ENCODE peak calls at places on chromosome 10, in eight cellular contexts. H, C, X, K, S, T, A and I are unnamed samples.

GRCh38 chr10:9239298-9239697 is 1184.8 kb downstream of the GATA3 start:
- DNase-seq in H (no peak), X (no peak), S (no peak), A (no peak), K (no peak), C (peak), T (no peak), I (peak)

GRCh38 chr10:33117816-33118215 is 159.8 kb upstream of the ITGB1 start:
- DNase-seq in S (no peak), X (no peak), H (no peak), T (no peak), A (no peak), C (no peak), K (no peak), I (no peak)

GRCh38 chr10:56880541-56880940 is 519.5 kb upstream of the ZWINT start:
- DNase-seq in H (no peak), T (no peak), S (no peak), K (no peak), C (no peak), A (no peak), X (no peak), I (no peak)

GRCh38 chr10:110268442-110268841 is 36.3 kb downstream of the SMNDC1 start:
- DNase-seq in A (peak), S (no peak), T (no peak), H (no peak), C (no peak), K (no peak), X (no peak), I (no peak)

GRCh38 chr10:93342346-93342745 is 139.8 kb downstream of the MYOF start:
- DNase-seq in X (no peak), A (no peak), T (no peak), H (no peak), C (no peak), K (no peak), S (no peak), I (no peak)

GRCh38 chr10:88911121-88911520 is 31.1 kb downstream of the STAMBPL1 start:
- DNase-seq in S (no peak), C (no peak), X (no peak), A (no peak), T (peak), K (no peak), H (no peak), I (no peak)

GRCh38 chr10:98038333-98038732 is 7.9 kb upstream of the CRTAC1 start:
- DNase-seq in K (no peak), C (peak), A (no peak), H (no peak), T (no peak), S (no peak), X (no peak), I (no peak)

GRCh38 chr10:74432841-74433594 is 282.0 kb downstream of the ADK start:
- DNase-seq in S (no peak), H (no peak), A (peak), X (no peak), K (no peak), C (peak), T (peak), I (peak)

GRCh38 chr10:79023489-79024162 is 45.1 kb upstream of the ZMIZ1 start:
- DNase-seq in X (no peak), C (no peak), S (no peak), T (no peak), A (peak), K (no peak), H (no peak), I (no peak)

GRCh38 chr10:70478191-70479160 is at the start of gene PALD1:
- DNase-seq in C (peak), T (peak), S (no peak), H (peak), A (peak), K (no peak), X (peak), I (peak)

GRCh38 chr10:16992611-16993119 is 136.9 kb downstream of the CUBN start:
- DNase-seq in X (no peak), T (no peak), S (no peak), A (peak), H (no peak), K (no peak), C (no peak), I (no peak)

GRCh38 chr10:10803273-10803672 is 214.4 kb upstream of the CELF2 start:
- DNase-seq in K (no peak), T (no peak), A (no peak), S (no peak), C (no peak), X (no peak), H (no peak), I (no peak)

GRCh38 chr10:86293323-86293840 is 73.2 kb downstream of the GRID1 start:
- DNase-seq in X (no peak), T (no peak), H (no peak), S (no peak), K (no peak), A (no peak), C (no peak), I (no peak)

GRCh38 chr10:93438796-93439253 is 43.3 kb downstream of the MYOF start:
- DNase-seq in T (peak), H (no peak), A (peak), X (no peak), C (peak), K (no peak), S (no peak), I (no peak)

GRCh38 chr10:101162677-101163076 is 31.6 kb downstream of the TLX1 start:
- DNase-seq in K (no peak), A (no peak), T (peak), C (no peak), S (no peak), H (no peak), X (no peak), I (no peak)

GRCh38 chr10:125158528-125159485 is 1.6 kb downstream of the CTBP2 start:
- DNase-seq in C (peak), H (no peak), S (no peak), A (peak), K (no peak), X (no peak), T (peak), I (no peak)